ENCODE peak calls at places on chromosomes 1 and 21, in eight cellular contexts. B, S, U, E, A, J, K and F are unnamed samples.

GRCh38 chr1:207309775-207310273 is 11.7 kb upstream of the CD55 start:
- DNase-seq in J (peak; percentile 87), S (no peak), U (no peak), A (no peak), E (no peak), B (peak; percentile 62), K (peak; percentile 48), F (peak; percentile 83)

GRCh38 chr1:245156736-245157505 is 2.1 kb downstream of the KIF26B start:
- DNase-seq in S (no peak), U (no peak), E (no peak), K (no peak), B (peak; percentile 47), A (peak; percentile 46), J (no peak), F (no peak)

GRCh38 chr1:114033219-114033706 is 54.0 kb downstream of the OLFML3 start:
- DNase-seq in B (peak; percentile 55), S (no peak), U (no peak), A (peak; percentile 56), E (no peak), K (peak; percentile 42), J (peak; percentile 51), F (peak; percentile 26)

GRCh38 chr1:75134939-75135828 is 996 bp downstream of the LHX8 start:
- DNase-seq in U (no peak), B (no peak), S (no peak), K (no peak), A (peak; percentile 56), J (no peak), E (no peak), F (no peak)

GRCh38 chr1:180905927-180906326 is 6.8 kb upstream of the KIAA1614 start:
- DNase-seq in S (no peak), E (no peak), U (no peak), J (no peak), B (no peak), K (no peak), A (no peak), F (no peak)

GRCh38 chr1:41045740-41046139 is 24.2 kb upstream of the SLFNL1 start:
- DNase-seq in B (no peak), U (no peak), K (no peak), J (peak; percentile 87), S (no peak), E (no peak), A (no peak), F (no peak)

GRCh38 chr21:41374867-41375533 is 13.2 kb downstream of the MX2 start:
- DNase-seq in K (no peak), A (no peak), E (no peak), U (no peak), S (no peak), B (no peak), J (no peak), F (no peak)

GRCh38 chr1:218299416-218299815 is 14.3 kb downstream of the RRP15 start:
- DNase-seq in K (peak; percentile 67), B (peak; percentile 37), E (no peak), U (no peak), J (peak; percentile 20), S (no peak), A (no peak), F (peak; percentile 35)

GRCh38 chr21:42040411-42041180 is 30.4 kb upstream of the ZBTB21 start:
- DNase-seq in U (no peak), S (no peak), E (no peak), A (no peak), K (no peak), J (peak; percentile 96), B (peak; percentile 64), F (peak; percentile 68)

GRCh38 chr21:34348890-34349519 is 14.8 kb upstream of the KCNE2 start:
- DNase-seq in S (no peak), B (no peak), U (no peak), K (no peak), J (no peak), E (no peak), A (no peak), F (no peak)

GRCh38 chr1:31216016-31216415 is 23.7 kb downstream of the NKAIN1 start:
- DNase-seq in U (no peak), S (no peak), E (no peak), B (peak; percentile 74), K (no peak), A (peak; percentile 44), J (no peak), F (no peak)

GRCh38 chr1:99957818-99958217 is 12.0 kb upstream of the SLC35A3 start:
- DNase-seq in S (no peak), J (no peak), B (no peak), A (no peak), K (no peak), U (no peak), E (no peak), F (no peak)

GRCh38 chr1:223669003-223669402 is 3.5 kb upstream of the CAPN8 start:
- DNase-seq in U (no peak), K (no peak), J (no peak), S (no peak), E (no peak), B (no peak), A (no peak), F (no peak)

GRCh38 chr1:169604781-169605560 is 18.7 kb upstream of the F5 start:
- DNase-seq in A (no peak), E (no peak), S (no peak), J (no peak), B (no peak), U (peak; percentile 8), K (no peak), F (no peak)

GRCh38 chr1:43270421-43271095 is 775 bp downstream of the TMEM125 start:
- DNase-seq in S (no peak), K (no peak), U (no peak), E (no peak), A (peak; percentile 93), J (peak; percentile 97), B (peak; percentile 91), F (no peak)

GRCh38 chr1:221697924-221698425 is 43.9 kb downstream of the DUSP10 start:
- DNase-seq in A (no peak), J (no peak), U (no peak), B (no peak), S (no peak), K (no peak), E (no peak), F (no peak)

GRCh38 chr1:204503122-204503912 is 8.7 kb upstream of the PIK3C2B start:
- DNase-seq in K (peak; percentile 80), A (no peak), J (peak; percentile 65), E (no peak), S (no peak), B (peak; percentile 80), U (no peak), F (peak; percentile 70)

GRCh38 chr1:161849518-161849917 is 83.4 kb downstream of the ATF6 start:
- DNase-seq in A (no peak), E (no peak), J (no peak), U (no peak), B (no peak), S (no peak), K (no peak), F (no peak)

GRCh38 chr1:20682571-20683236 is 21.5 kb upstream of the DDOST start:
- DNase-seq in E (no peak), U (no peak), J (no peak), A (no peak), S (no peak), B (no peak), K (no peak), F (no peak)

GRCh38 chr1:76819976-76820375 is 47.3 kb upstream of the ST6GALNAC5 start:
- DNase-seq in U (no peak), K (no peak), E (no peak), B (no peak), J (no peak), A (no peak), S (no peak), F (no peak)

GRCh38 chr1:150194381-150195031 is 41.4 kb downstream of the ANP32E start:
- DNase-seq in B (peak; percentile 26), U (no peak), A (no peak), E (no peak), J (no peak), K (no peak), S (no peak), F (no peak)

GRCh38 chr21:28148400-28149064 is 844.1 kb downstream of the LTN1 start:
- DNase-seq in J (no peak), S (no peak), A (no peak), B (no peak), K (no peak), E (no peak), U (no peak), F (no peak)

GRCh38 chr1:7783178-7783711 is 846 bp upstream of the PER3 start:
- DNase-seq in U (no peak), A (peak; percentile 76), K (peak; percentile 75), E (no peak), B (peak; percentile 77), J (peak; percentile 71), S (peak; percentile 15), F (peak; percentile 27)

GRCh38 chr1:116918714-116919357 is 9.1 kb downstream of the PTGFRN start:
- DNase-seq in E (no peak), U (no peak), B (no peak), S (no peak), J (peak; percentile 86), K (no peak), A (no peak), F (no peak)

GRCh38 chr1:187451238-187451637 is 622.5 kb downstream of the PLA2G4A start:
- DNase-seq in E (no peak), S (no peak), U (no peak), A (no peak), J (no peak), K (no peak), B (no peak), F (no peak)